ENCODE peak calls at places on chromosomes 2 and 18, in four cellular contexts. W is endodermal cell, N is SJSA1, H is AG10803. J is an unnamed sample.

GRCh38 chr2:152894051-152894450 is 175.6 kb downstream of the ARL6IP6 start:
- DNase-seq in W (no peak), N (no peak), H (no peak), J (no peak)

GRCh38 chr2:189285962-189286648 is 106.5 kb upstream of the COL5A2 start:
- DNase-seq in W (no peak), N (peak), H (peak), J (no peak)

GRCh38 chr2:240921319-240922233 is 15.4 kb downstream of the CROCC2 start:
- DNase-seq in W (peak), N (peak), H (peak), J (no peak)

GRCh38 chr2:144510206-144510991 is 9.5 kb downstream of the ZEB2 start:
- DNase-seq in W (peak), N (peak), H (peak), J (no peak)

GRCh38 chr18:55320399-55321255 is 267.4 kb downstream of the TCF4 start:
- DNase-seq in W (no peak), N (no peak), H (peak), J (no peak)

GRCh38 chr18:14106906-14107305 is 25.3 kb downstream of the ZNF519 start:
- DNase-seq in W (no peak), N (no peak), H (no peak), J (no peak)

GRCh38 chr2:236743623-236744280 is 174.1 kb downstream of the ACKR3 start:
- DNase-seq in W (no peak), N (peak), H (peak), J (no peak)

GRCh38 chr18:53625997-53626599 is 598.4 kb downstream of the MBD2 start:
- DNase-seq in W (peak), N (no peak), H (no peak), J (no peak)

GRCh38 chr18:63578357-63578958 is 8.7 kb upstream of the SERPINB13 start:
- DNase-seq in W (peak), N (no peak), H (peak), J (peak)

GRCh38 chr18:79508565-79509535 is 113.1 kb downstream of the NFATC1 start:
- DNase-seq in W (no peak), N (no peak), H (no peak), J (no peak)

GRCh38 chr18:25826823-25827617 is 263.4 kb downstream of the SS18 start:
- DNase-seq in W (no peak), N (peak), H (peak), J (no peak)

GRCh38 chr2:48496867-48497266 is 33.1 kb upstream of the STON1 start:
- DNase-seq in W (no peak), N (no peak), H (peak), J (no peak)

GRCh38 chr2:98564541-98565164 is 43.7 kb downstream of the COA5 start:
- DNase-seq in W (no peak), N (no peak), H (no peak), J (peak)

GRCh38 chr2:66982766-66983165 is 414.4 kb upstream of the ETAA1 start:
- DNase-seq in W (no peak), N (no peak), H (peak), J (no peak)

GRCh38 chr18:7298149-7298548 is 67.3 kb downstream of the LRRC30 start:
- DNase-seq in W (no peak), N (no peak), H (no peak), J (no peak)

GRCh38 chr18:37297106-37297505 is 268.5 kb downstream of the CELF4 start:
- DNase-seq in W (no peak), N (no peak), H (no peak), J (no peak)

GRCh38 chr2:85441859-85442258 is 23.3 kb downstream of the SH2D6 start:
- DNase-seq in W (peak), N (no peak), H (no peak), J (no peak)

DNA sequence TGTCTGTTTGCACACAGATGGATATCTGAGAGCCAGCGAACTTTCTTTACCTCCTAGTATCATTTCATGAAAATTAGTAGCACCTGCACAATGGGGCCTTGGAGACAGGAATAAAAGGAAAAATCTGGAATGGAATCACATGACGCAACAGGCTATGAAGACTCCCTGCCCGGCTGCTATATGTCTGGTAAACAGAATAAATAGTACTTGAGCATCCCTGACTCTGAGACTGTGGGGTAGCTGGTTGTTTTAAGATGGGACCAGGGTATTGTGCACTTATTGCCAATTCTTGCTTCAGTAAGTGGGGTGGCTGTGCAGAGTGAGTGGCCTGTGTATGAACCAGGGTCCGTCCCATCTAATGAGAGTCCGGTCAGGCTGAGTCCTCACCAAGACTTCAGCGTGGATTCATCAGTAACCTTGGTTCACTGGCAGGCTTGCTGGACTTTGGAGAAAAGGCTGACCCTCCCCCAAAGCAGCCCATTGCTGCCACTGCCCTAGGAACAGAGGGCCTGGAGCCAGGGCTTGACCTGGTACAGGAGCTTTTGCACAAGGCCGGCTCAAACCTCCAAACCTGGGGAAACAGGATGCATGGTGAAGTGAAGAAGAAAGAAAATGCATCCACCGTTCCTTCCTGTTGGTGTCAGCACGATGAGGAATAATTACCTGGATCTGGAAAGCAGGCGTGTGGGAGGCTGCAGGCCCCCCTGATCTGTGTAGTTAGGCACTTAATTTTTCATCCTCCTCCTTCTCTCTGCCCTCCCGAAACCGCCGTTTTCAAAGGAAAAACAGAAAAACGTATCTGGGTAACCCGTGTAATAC is 147.4 kb downstream of the TGIF1 start:
- DNase-seq in W (no peak), N (no peak), H (no peak), J (no peak)
- H3K4me3 ChIP-seq in W (peak), N (no peak), H (no peak), J (no peak)

GRCh38 chr2:223612501-223612900 is 10.3 kb upstream of the SCG2 start:
- DNase-seq in W (no peak), N (no peak), H (no peak), J (no peak)
- H3K4me3 ChIP-seq in W (peak), N (peak), H (peak), J (no peak)

GRCh38 chr2:73259276-73259675 is 25.0 kb downstream of the FBXO41 start:
- DNase-seq in W (peak), N (no peak), H (no peak), J (no peak)
- H3K4me3 ChIP-seq in W (no peak), N (no peak), H (no peak), J (no peak)

GRCh38 chr2:149767516-149767974 is 180.0 kb upstream of the MMADHC start:
- DNase-seq in W (no peak), N (no peak), H (peak), J (no peak)
- H3K4me3 ChIP-seq in W (no peak), N (no peak), H (no peak), J (no peak)

DNA sequence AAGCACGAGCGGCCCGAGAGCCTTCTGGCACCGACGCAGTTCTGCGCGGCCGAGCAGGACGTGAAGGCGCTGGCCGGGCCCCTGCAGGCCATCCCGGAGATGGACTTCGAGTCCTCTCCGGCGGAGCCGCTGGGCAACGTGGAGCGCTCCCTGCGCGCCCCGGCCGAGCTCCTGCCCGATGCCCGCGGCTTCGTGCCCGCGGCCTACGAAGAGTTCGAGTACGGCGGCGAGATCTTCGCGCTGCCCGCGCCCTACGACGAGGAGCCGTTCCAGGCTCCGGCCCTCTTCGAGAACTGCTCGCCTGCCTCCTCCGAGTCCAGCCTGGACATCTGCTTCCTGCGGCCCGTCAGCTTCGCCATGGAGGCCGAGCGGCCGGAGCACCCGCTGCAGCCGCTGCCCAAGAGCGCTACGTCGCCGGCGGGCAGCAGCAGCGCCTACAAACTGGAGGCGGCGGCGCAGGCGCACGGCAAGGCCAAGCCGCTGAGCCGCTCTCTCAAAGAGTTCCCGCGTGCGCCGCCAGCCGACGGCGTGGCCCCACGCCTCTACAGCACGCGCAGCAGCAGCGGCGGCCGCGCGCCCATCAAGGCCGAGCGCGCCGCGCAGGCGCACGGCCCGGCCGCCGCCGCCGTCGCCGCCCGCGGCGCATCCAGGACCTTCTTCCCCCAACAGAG is 70.4 kb downstream of the ARHGEF33 start:
- DNase-seq in W (peak), N (no peak), H (peak), J (no peak)
- H3K4me3 ChIP-seq in W (no peak), N (no peak), H (peak), J (no peak)

DNA sequence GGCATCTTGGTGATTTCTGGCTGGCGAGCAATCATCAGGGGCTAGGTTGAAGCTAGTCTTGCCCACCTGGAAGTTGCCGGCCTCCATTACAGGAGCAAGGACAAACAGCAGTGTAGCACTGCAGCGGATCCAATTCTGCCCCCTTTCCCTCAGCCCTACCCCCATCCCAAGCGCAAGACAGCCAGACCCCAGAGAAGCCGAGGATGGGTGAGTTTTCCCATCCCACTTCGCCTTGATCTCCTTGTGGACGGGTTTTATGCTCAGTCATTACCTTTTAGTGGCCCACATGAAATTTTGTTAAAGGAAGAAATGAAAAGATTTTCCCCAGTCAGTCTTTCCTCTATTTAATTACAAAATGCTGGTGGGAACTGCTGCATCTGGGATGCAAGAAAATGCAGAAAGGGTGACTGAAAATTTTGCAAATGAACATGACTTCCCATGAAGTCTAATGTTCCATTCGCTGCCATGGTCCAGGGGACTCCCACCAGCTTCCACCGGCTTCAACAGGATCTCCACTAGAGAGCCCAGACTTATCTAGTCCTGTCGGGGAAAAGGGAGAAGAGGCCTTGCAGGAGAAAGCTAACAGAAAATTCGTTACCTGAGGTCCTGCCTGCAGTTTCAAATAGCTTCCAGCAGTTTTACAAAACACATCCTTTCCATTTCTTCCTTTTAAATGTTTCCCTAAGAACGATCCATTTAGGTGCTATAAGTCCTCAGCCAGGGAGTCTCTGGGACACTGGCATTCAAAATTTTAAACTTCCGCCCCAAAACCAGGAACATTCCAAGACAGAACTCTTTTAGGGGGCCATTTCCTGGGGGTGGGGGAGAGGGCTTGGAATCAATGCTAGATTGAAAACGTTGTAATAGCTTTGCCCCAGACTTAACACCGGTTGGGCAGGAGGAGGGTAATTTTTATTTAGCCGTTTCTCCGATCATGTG is 1.9 kb upstream of the HOXD9 start:
- DNase-seq in W (peak), N (no peak), H (no peak), J (no peak)
- H3K4me3 ChIP-seq in W (no peak), N (no peak), H (no peak), J (no peak)

GRCh38 chr2:110770696-110771425 is 38.5 kb downstream of the ACOXL start:
- DNase-seq in W (peak), N (no peak), H (peak), J (no peak)
- H3K4me3 ChIP-seq in W (no peak), N (no peak), H (peak), J (no peak)